ENCODE peak calls at places on chromosomes 11 and 22, in ten cellular contexts. I is mucosa of descending colon, L is adrenal gland, F is AG10803, R is endodermal cell, W is cardiac muscle cell, J is Calu3, U is lower leg skin, X is dorsolateral prefrontal cortex, S is thoracic aorta. Y is an unnamed sample.

GRCh38 chr11:58301576-58301975 is 33.5 kb upstream of the OR10W1 start:
- DNase-seq in L (no peak), J (no peak), W (no peak), X (no peak), S (no peak), R (no peak), F (peak), I (no peak), U (no peak), Y (no peak)

GRCh38 chr11:9095421-9095820 is 4.0 kb upstream of the SCUBE2 start:
- DNase-seq in F (no peak), J (no peak), U (no peak), S (no peak), L (no peak), W (no peak), X (no peak), I (peak), R (peak), Y (no peak)

GRCh38 chr11:65850217-65851082 is 7.5 kb downstream of the CFL1 start:
- DNase-seq in R (no peak), F (no peak), S (no peak), W (no peak), U (no peak), I (peak), J (no peak), X (no peak), L (no peak), Y (no peak)

GRCh38 chr11:18067372-18067771 is 21.3 kb upstream of the TPH1 start:
- DNase-seq in L (no peak), J (no peak), X (no peak), F (no peak), U (no peak), R (no peak), I (no peak), W (no peak), S (no peak), Y (no peak)

GRCh38 chr11:47499614-47500013 is 50.7 kb upstream of the RAPSN start:
- DNase-seq in W (no peak), F (no peak), R (no peak), X (no peak), J (no peak), U (no peak), L (no peak), S (no peak), I (no peak), Y (no peak)

GRCh38 chr11:83639995-83640758 is 354.0 kb upstream of the CCDC90B start:
- DNase-seq in U (no peak), L (no peak), J (no peak), S (no peak), F (no peak), W (no peak), X (no peak), R (no peak), I (no peak), Y (no peak)

GRCh38 chr11:20608938-20609337 is 9.5 kb downstream of the SLC6A5 start:
- DNase-seq in W (peak), U (no peak), F (no peak), J (no peak), S (no peak), I (no peak), X (no peak), R (no peak), L (no peak), Y (no peak)

GRCh38 chr11:122091850-122092249 is 24.2 kb downstream of the BLID start:
- DNase-seq in F (peak), I (no peak), X (no peak), U (no peak), W (no peak), R (no peak), J (no peak), L (no peak), S (no peak), Y (no peak)

GRCh38 chr11:86174101-86175046 is 70.2 kb upstream of the EED start:
- DNase-seq in F (peak), S (peak), W (peak), X (peak), R (peak), I (no peak), J (peak), L (peak), U (peak), Y (no peak)

GRCh38 chr22:35785181-35785923 is 67.7 kb downstream of the APOL5 start:
- DNase-seq in U (no peak), S (no peak), J (no peak), X (no peak), R (no peak), F (peak), W (peak), I (no peak), L (no peak), Y (no peak)

GRCh38 chr11:4551346-4551979 is 6.5 kb downstream of the OR52M1 start:
- DNase-seq in F (no peak), W (no peak), S (no peak), L (no peak), I (no peak), X (no peak), R (peak), J (peak), U (no peak), Y (peak)

GRCh38 chr11:6481924-6482275 is 599 bp downstream of the TIMM10B start:
- DNase-seq in R (peak), S (no peak), W (peak), L (no peak), J (no peak), U (no peak), F (no peak), I (no peak), X (no peak), Y (no peak)

GRCh38 chr22:28883917-28884753 is 763 bp downstream of the ZNRF3 start:
- DNase-seq in W (peak), R (peak), J (peak), L (peak), X (no peak), F (peak), U (no peak), I (peak), S (no peak), Y (peak)

GRCh38 chr11:11022126-11022730 is 164.4 kb upstream of the ZBED5 start:
- DNase-seq in L (no peak), J (peak), W (peak), I (no peak), F (peak), S (no peak), X (no peak), R (no peak), U (no peak), Y (peak)

DNA sequence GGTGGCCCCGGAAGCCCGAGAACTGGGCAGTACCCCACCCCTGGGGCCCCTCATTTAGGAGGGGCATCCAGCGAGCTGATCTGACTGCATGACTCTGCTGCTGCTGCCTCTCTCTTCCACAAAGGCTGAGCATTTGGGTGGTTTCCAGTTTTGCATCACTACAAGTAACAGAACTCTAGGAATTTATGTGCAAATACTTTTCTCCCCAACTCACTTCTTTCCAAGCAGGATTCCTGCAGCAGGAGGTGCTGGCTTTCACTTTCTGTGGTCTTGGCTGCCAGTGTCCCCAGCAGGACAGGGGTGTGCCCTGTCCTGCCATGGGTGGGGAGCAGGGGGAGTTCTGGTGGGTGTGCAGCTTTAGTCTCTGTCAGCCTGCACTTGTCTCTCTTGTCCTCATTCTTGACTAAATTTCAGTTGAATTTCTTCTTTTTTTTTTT is 21.2 kb downstream of the UPB1 start:
- DNase-seq in S (no peak), F (peak), U (no peak), I (no peak), W (peak), X (no peak), L (peak), J (no peak), R (no peak), Y (no peak)
- TF ChIP-seq CTCF in S (no peak), F (peak), U (no peak), I (no peak), W (peak), X (no peak), L (no peak), J (no peak), R (no peak), Y (no peak)

GRCh38 chr11:64357446-64357845 is 1.5 kb upstream of the RPS6KA4 start:
- DNase-seq in R (peak), J (no peak), X (no peak), U (no peak), F (no peak), L (no peak), W (no peak), S (no peak), I (peak), Y (peak)
- TF ChIP-seq CTCF in R (no peak), J (no peak), X (no peak), U (no peak), F (no peak), L (no peak), W (no peak), S (no peak), I (no peak), Y (no peak)

DNA sequence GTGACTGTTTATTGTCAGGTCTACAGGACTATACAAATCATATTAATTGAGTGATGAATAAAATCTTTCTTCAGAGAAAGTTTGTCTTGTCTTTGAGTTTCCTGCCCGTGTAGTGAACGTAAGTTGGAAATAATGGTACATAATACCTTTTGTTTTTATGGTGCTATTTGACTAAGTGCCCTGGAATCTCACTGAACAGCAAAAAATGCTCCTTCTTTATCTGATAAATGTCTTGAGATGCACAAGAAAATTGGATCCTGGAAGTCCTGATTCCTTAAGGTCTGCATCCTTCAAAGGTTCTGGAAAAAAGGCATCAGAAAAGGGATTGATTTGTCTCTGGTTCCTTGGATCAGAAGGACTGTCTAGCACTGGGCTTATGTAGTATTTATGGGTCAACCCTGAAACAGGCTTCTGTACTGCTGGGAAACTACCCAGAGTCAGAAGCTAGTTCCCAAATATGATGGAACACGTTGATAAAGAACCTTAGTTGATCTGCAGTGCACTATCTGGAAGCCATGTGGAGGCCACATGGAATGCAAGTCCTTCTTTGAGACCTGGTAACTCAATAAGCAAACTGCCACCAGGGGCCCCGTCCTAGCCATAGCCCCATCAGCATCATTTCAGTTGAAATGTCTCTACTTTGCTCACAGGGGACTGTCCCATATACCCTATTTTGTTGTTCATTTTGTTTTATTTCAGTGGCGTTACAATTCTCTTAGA is 100.6 kb upstream of the CD44 start:
- DNase-seq in S (no peak), X (no peak), W (no peak), F (no peak), R (no peak), U (no peak), L (no peak), J (no peak), I (no peak), Y (no peak)
- TF ChIP-seq CTCF in S (no peak), X (no peak), W (no peak), F (no peak), R (peak), U (no peak), L (no peak), J (no peak), I (no peak), Y (no peak)

GRCh38 chr11:76491644-76492043 is 46.8 kb downstream of the EMSY start:
- DNase-seq in R (no peak), L (no peak), S (no peak), I (no peak), F (no peak), X (no peak), J (no peak), U (no peak), W (no peak), Y (no peak)
- TF ChIP-seq CTCF in R (peak), L (no peak), S (no peak), I (no peak), F (no peak), X (no peak), J (no peak), U (no peak), W (no peak), Y (no peak)

DNA sequence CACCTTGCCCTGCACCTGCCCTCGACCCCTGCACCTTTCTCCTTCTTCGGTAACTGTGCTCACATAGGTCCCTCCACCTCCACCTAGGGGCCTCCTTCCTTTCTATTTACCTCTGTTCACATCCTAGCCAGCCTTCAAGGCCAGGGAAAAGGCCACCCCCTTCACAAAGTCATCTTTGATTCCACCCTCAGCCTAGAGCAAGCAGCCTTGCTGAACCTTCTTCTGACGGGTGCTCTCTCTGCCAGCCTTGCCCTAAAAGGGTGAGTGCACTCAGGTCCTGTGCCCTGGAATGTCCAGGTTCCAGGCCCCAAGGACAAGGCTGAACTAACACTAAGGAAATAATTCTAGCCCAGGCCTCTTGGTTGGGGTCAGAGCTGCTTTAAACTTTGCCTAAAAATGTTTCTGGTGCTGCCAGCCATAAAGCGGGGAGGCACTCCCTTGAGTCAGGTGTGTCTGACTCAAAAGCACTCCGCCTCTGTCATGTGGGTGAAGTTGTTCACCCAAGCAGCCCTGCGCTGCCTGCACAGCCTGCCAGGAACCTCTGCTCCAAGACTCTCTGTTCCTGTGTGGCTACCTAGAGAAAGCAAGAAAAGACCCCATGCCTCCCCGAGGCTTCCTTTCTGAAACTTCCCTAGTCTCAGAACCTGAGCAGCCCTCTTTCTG is 9.2 kb upstream of the FAM83F start:
- DNase-seq in U (peak), S (no peak), J (no peak), F (no peak), R (no peak), X (no peak), I (peak), L (no peak), W (no peak), Y (no peak)
- TF ChIP-seq CTCF in U (no peak), S (no peak), J (no peak), F (no peak), R (no peak), X (no peak), I (no peak), L (no peak), W (no peak), Y (no peak)

DNA sequence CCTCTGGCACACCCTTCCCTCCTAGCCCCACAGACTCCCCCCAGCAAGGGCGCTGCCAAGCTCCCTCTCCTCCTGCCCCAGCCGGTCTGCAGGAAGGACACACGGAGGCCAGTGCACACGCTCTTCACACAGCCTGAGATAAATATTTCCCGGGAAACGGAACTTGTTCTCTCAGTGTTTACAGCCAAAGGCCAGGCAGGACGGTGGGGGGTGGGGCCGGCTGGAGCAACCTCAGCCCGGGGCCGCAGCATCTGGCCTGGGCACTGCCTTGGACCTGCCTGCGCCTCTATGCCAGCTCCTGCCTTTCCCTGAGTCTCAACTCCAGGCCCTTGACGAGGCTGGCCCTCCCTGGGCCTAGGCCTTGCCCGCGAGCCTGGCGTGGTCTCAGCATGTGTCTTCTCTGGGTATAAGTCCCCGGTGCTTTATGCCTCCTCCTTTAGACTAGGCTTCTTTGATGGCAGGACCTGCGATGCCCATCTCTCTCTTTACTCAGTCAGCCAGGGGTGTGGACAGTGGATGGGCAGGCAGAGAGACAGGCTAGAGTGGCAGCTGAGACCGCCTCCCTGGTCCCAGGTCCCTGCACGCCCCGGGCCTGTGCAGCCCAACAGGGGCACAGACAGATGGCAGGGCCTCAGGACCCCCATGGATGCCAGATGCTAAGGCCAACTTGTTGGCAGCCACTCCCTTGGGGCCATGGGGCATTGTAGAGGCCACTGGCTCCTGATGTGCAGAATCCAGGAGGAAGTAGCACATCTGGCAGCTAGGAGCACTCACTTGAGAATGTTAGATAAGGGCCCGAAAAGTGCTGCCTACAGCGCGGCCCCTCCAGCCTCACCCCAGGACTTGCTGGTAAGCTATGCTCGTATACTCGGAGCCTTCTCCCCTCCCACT is 48.2 kb downstream of the PDE2A start:
- DNase-seq in W (peak), L (peak), S (no peak), U (peak), X (no peak), R (no peak), F (peak), J (no peak), I (peak), Y (no peak)
- TF ChIP-seq CTCF in W (no peak), L (no peak), S (no peak), U (no peak), X (no peak), R (no peak), F (no peak), J (no peak), I (no peak), Y (no peak)

DNA sequence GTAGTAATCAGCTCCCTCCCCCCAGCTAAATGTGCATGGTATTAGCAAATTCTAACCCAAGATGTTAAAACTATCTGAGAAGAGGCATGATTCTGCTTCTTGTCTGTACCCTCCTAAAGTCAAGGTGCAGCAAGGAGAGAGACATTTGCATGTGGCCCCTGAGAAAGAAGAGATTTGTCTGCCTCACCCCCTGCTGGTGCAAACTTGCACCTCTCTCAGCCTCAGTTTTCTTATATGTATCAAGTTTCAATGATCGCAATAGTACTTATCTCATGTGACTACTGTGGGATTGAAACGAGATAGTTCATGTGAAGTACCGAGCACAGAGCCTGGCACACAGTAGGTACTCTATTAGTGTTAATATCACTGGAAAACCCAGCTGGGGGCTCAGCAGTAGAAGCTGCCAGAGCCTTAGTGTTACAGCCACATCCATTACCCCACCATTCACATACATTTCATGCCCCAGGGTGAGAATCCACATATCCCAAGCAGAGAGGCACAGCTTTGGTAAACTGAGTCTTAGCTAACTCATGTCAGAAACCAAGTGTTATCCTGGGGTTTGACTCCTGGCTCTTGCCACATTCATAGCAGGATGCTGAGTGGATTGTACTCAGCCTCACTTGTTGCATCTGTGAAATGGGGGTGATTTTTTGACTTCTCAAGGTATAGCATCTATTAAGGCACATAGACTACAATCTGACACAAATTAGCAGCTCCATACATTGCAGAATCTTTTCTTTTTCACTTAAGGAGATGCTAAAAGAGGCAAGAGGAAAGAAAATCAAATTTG is 24.9 kb downstream of the CD44 start:
- DNase-seq in I (no peak), L (no peak), J (no peak), W (no peak), U (no peak), F (no peak), X (no peak), R (peak), S (no peak), Y (peak)
- TF ChIP-seq CTCF in I (no peak), L (no peak), J (no peak), W (peak), U (no peak), F (peak), X (no peak), R (peak), S (no peak), Y (peak)

DNA sequence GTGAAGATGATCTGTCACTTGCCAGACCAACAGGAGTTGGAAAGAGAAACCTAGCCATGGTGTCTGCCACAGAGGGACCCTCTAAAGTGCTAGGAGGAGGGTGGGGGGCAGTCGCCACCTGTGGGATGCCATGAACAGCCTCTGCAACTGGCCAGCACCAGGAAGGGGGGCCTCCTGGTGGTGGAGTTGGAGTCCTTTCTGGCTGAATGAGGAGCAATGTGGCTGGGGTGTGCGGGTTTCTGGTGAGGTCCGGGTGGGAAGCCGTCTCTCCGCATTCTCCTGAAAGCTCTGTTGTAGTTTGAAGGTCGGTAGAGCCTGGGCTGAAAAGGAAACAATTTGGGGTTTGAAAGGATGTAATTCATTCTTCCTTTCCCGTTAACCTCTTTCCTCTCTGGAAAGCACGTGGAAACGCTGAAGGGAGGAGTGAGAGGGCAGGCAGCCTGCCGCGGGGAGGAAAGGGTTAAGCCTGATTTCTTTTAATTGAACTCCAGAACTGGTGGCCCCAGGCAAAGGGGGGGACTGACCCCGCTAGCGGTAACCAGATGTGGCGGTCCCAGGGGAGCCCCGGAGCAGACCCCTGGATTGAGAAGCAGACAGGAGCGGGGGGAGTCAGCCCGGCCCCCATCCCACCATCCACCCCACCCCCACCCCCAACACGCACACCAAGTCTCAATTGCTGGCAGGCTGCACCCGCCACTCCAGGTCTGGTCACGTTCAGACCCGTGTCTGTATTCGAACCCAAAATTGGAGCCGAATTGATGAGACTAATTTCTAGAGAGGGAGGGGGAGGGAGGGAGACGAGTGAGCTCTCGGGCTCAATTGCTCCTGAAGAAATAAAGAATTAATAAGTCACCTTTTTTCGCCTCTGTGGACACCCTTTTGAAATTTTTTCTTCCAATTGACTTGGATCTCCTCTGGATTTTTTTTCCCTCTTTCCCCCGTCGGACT is 1.8 kb upstream of the FLI1 start:
- DNase-seq in W (no peak), L (no peak), I (no peak), S (no peak), R (peak), F (no peak), J (no peak), X (no peak), U (no peak), Y (peak)
- TF ChIP-seq CTCF in W (peak), L (no peak), I (no peak), S (no peak), R (peak), F (peak), J (no peak), X (no peak), U (no peak), Y (no peak)

GRCh38 chr11:61581030-61581928 is at the start of gene SYT7:
- DNase-seq in J (peak), S (peak), R (peak), W (peak), F (peak), U (peak), L (peak), I (peak), X (peak), Y (peak)
- TF ChIP-seq CTCF in J (no peak), S (no peak), R (peak), W (peak), F (no peak), U (no peak), L (peak), I (no peak), X (peak), Y (peak)